ENCODE peak calls at places on chromosomes 13 and 19, in seven cellular contexts. A, L, C, K, D, N and V are unnamed samples. For H3K27me3, the result is how much of the 10 kb centered on the place peaks cover.

GRCh38 chr13:94494021-94494420 is 14.5 kb upstream of the DCT start:
- DNase-seq in A (no peak), L (no peak), C (no peak), K (no peak), D (no peak), N (no peak), V (no peak)

GRCh38 chr19:33488826-33489225 is 32.8 kb downstream of the PEPD start:
- DNase-seq in A (no peak), L (no peak), C (no peak), K (no peak), D (no peak), N (no peak), V (no peak)

GRCh38 chr13:76934671-76935070 is 13.6 kb upstream of the ACOD1 start:
- DNase-seq in A (no peak), L (no peak), C (no peak), K (no peak), D (peak), N (no peak), V (no peak)

GRCh38 chr19:7904074-7905020 is 670 bp downstream of the MAP2K7 start:
- DNase-seq in A (no peak), L (no peak), C (peak), K (no peak), D (peak), N (no peak), V (peak)

GRCh38 chr19:43474986-43475705 is 9.7 kb upstream of the LYPD3 start:
- DNase-seq in A (peak), L (peak), C (peak), K (peak), D (peak), N (peak), V (peak)

GRCh38 chr19:33487901-33488817 is 33.4 kb downstream of the PEPD start:
- DNase-seq in A (no peak), L (no peak), C (no peak), K (no peak), D (no peak), N (no peak), V (no peak)

GRCh38 chr19:40252395-40252794 is 25.9 kb upstream of the CCNP start:
- DNase-seq in A (no peak), L (no peak), C (no peak), K (peak), D (peak), N (no peak), V (no peak)

GRCh38 chr19:57437931-57438330 is 2.8 kb downstream of the ZNF749 start:
- DNase-seq in A (peak), L (no peak), C (no peak), K (no peak), D (no peak), N (no peak), V (no peak)

GRCh38 chr19:38975214-38975860 is at the start of gene FBXO17:
- DNase-seq in A (peak), L (peak), C (peak), K (peak), D (peak), N (peak), V (no peak)

GRCh38 chr13:108985166-108985565 is 355.8 kb downstream of the MYO16 start:
- DNase-seq in A (no peak), L (peak), C (no peak), K (no peak), D (no peak), N (no peak), V (no peak)

GRCh38 chr13:23617551-23618014 is 47.4 kb downstream of the TNFRSF19 start:
- DNase-seq in A (peak), L (peak), C (no peak), K (no peak), D (no peak), N (no peak), V (no peak)

GRCh38 chr19:11422163-11423068 is 3.3 kb upstream of the RGL3 start:
- DNase-seq in A (no peak), L (peak), C (peak), K (peak), D (peak), N (peak), V (peak)

GRCh38 chr13:98957731-98958442 is 20.0 kb downstream of the DOCK9 start:
- DNase-seq in A (no peak), L (no peak), C (no peak), K (no peak), D (no peak), N (no peak), V (no peak)

GRCh38 chr13:98853791-98854191 is 101.3 kb upstream of the SLC15A1 start:
- DNase-seq in A (peak), L (peak), C (no peak), K (no peak), D (no peak), N (no peak), V (no peak)

GRCh38 chr13:99363949-99364348 is 56.8 kb upstream of the GPR183 start:
- DNase-seq in A (no peak), L (no peak), C (no peak), K (no peak), D (no peak), N (no peak), V (no peak)

GRCh38 chr19:29623726-29624488 is 17.8 kb downstream of the POP4 start:
- DNase-seq in A (no peak), L (no peak), C (no peak), K (no peak), D (no peak), N (no peak), V (no peak)

GRCh38 chr13:106424805-106425204 is 110.7 kb downstream of the EFNB2 start:
- DNase-seq in A (peak), L (no peak), C (peak), K (no peak), D (no peak), N (no peak), V (no peak)

GRCh38 chr13:28349901-28350654 is 144.8 kb downstream of the FLT1 start:
- DNase-seq in A (no peak), L (no peak), C (no peak), K (no peak), D (peak), N (no peak), V (no peak)

GRCh38 chr19:58581227-58582141 is 8.3 kb upstream of the MZF1 start:
- DNase-seq in A (peak), L (peak), C (peak), K (peak), D (peak), N (peak), V (peak)

GRCh38 chr19:43467730-43468129 is 2.3 kb upstream of the LYPD3 start:
- DNase-seq in A (peak), L (peak), C (no peak), K (no peak), D (no peak), N (no peak), V (no peak)

GRCh38 chr13:31115616-31116015 is 46.1 kb downstream of the HSPH1 start:
- DNase-seq in A (no peak), L (no peak), C (no peak), K (peak), D (peak), N (no peak), V (no peak)

GRCh38 chr19:3117746-3118145 is 18.1 kb upstream of the GNA15 start:
- DNase-seq in A (no peak), L (no peak), C (no peak), K (no peak), D (no peak), N (no peak), V (no peak)

GRCh38 chr19:8403820-8404109 is 9.3 kb upstream of the MARCHF2 start:
- DNase-seq in A (no peak), L (no peak), C (no peak), K (no peak), D (no peak), N (no peak), V (no peak)

GRCh38 chr19:4970558-4971423 is 1.9 kb downstream of the KDM4B start:
- DNase-seq in A (no peak), L (no peak), C (peak), K (no peak), D (peak), N (peak), V (peak)

GRCh38 chr13:21619633-21620220 is 15.8 kb upstream of the MICU2 start:
- DNase-seq in A (peak), L (no peak), C (no peak), K (no peak), D (no peak), N (no peak), V (no peak)

GRCh38 chr13:59587030-59587429 is 576.7 kb downstream of the DIAPH3 start:
- DNase-seq in A (no peak), L (no peak), C (no peak), K (no peak), D (no peak), N (no peak), V (no peak)
- H3K4me2 ChIP-seq in A (no peak), L (no peak), C (no peak), K (no peak), D (no peak), N (no peak), V (no peak)

GRCh38 chr19:31314849-31315620 is 34.2 kb downstream of the TSHZ3 start:
- DNase-seq in A (no peak), L (no peak), C (peak), K (no peak), D (no peak), N (no peak), V (no peak)
- H3K27me3 ChIP-seq in A (under half), L (under half), C (under half), K (under half), D (under half), N (under half), V (under half)

GRCh38 chr19:14941189-14941588 is at the start of gene OR7C2:
- DNase-seq in A (no peak), L (no peak), C (peak), K (no peak), D (no peak), N (no peak), V (no peak)
- H3K4me2 ChIP-seq in A (no peak), L (no peak), C (no peak), K (no peak), D (no peak), N (no peak), V (no peak)

GRCh38 chr13:114049626-114050101 is 75.8 kb upstream of the C13orf46 start:
- DNase-seq in A (no peak), L (no peak), C (no peak), K (no peak), D (no peak), N (no peak), V (no peak)
- H3K27me3 ChIP-seq in A (under half), L (under half), C (under half), K (under half), D (under half), N (under half), V (under half)

GRCh38 chr19:16260160-16260793 is 62.6 kb downstream of the AP1M1 start:
- DNase-seq in A (no peak), L (no peak), C (no peak), K (no peak), D (no peak), N (no peak), V (no peak)

GRCh38 chr19:16258440-16258903 is 60.8 kb downstream of the AP1M1 start:
- DNase-seq in A (no peak), L (no peak), C (no peak), K (no peak), D (no peak), N (no peak), V (peak)

GRCh38 chr19:16257509-16258002 is 59.8 kb downstream of the AP1M1 start:
- DNase-seq in A (no peak), L (no peak), C (no peak), K (no peak), D (no peak), N (no peak), V (no peak)

GRCh38 chr19:16260794-16261161 is 63.1 kb downstream of the AP1M1 start:
- DNase-seq in A (no peak), L (no peak), C (no peak), K (no peak), D (no peak), N (no peak), V (no peak)

GRCh38 chr19:16259385-16260159 is 61.9 kb downstream of the AP1M1 start:
- DNase-seq in A (no peak), L (no peak), C (no peak), K (no peak), D (no peak), N (no peak), V (peak)
- H3K4me2 ChIP-seq in A (no peak), L (no peak), C (no peak), K (no peak), D (no peak), N (no peak), V (peak)

DNA sequence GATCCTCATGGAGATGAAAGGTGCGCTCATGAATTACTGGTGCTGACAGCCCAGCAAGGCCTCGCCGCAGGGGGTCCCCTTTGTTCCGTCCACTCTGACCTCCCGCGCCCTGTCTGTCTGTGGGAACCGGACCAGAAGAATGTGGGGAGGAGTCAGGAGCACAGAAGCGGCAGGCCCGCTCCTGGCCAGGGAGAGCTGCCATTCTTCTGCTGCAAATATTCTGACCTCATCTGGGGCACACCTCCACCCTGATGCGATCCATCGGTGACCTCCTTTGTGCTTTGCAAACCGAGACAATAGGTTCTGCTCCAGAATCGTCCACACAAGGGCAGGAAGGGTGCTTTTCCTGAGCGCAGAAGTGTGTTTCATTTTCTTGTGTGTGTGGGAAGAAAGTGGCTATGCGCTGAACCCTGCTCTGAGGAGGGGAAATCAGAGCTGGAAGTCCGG is 138.0 kb downstream of the SOX1 start:
- DNase-seq in A (no peak), L (no peak), C (no peak), K (peak), D (peak), N (peak), V (no peak)
- H3K27me3 ChIP-seq in A (under half), L (under half), C (under half), K (under half), D (under half), N (under half), V (under half)

GRCh38 chr13:48494874-48495273 is 38.0 kb downstream of the RCBTB2 start:
- DNase-seq in A (no peak), L (no peak), C (no peak), K (no peak), D (no peak), N (no peak), V (no peak)
- H3K4me2 ChIP-seq in A (no peak), L (no peak), C (no peak), K (no peak), D (no peak), N (no peak), V (no peak)

DNA sequence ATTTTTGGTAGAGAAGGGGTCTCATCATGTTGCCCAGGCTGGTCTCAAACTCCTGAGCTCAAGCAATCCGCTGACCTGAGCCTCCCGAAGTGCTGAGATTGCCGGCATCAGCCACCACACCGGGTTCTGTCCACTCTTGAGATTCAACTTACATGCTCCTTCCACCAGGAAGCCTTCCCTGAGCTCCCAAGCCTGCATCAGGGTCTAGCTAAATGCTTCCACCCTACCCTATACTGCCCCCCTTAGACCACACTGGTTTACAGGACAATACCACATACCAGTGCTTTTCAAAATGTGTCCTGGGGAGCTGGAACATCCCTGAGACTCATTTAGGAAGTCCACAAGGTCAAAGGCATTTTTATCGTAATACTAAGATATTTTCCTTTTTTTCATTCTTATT is 15.1 kb upstream of the CACNG8 start:
- DNase-seq in A (no peak), L (no peak), C (no peak), K (peak), D (peak), N (no peak), V (peak)
- H3K27me3 ChIP-seq in A (under half), L (under half), C (under half), K (under half), D (under half), N (under half), V (under half)

GRCh38 chr13:37645181-37645580 is 46.6 kb upstream of the POSTN start:
- DNase-seq in A (no peak), L (no peak), C (no peak), K (no peak), D (peak), N (peak), V (no peak)
- H3K4me2 ChIP-seq in A (peak), L (no peak), C (no peak), K (no peak), D (no peak), N (no peak), V (no peak)